ENCODE peak calls at places on chromosomes 5 and 9, in nine cellular contexts. J is neural progenitor cell, S is H1, X is IMR-90, B is GM23248, E is mammary epithelial cell, W is PC-9, M is fibroblast of lung, K is GM23338. V is an unnamed sample.

GRCh38 chr9:136058152-136058483 is 37.0 kb downstream of the NACC2 start:
- DNase-seq in J (no peak), S (no peak), X (no peak), B (no peak), E (no peak), W (no peak), M (no peak), K (no peak), V (no peak)

GRCh38 chr9:73348485-73348884 is 196.8 kb downstream of the ANXA1 start:
- DNase-seq in J (peak; percentile 32), S (no peak), X (no peak), B (peak; percentile 5), E (no peak), W (no peak), M (no peak), K (peak; percentile 43), V (peak; percentile 21)

GRCh38 chr5:150069619-150070276 is 16.6 kb downstream of the CSF1R start:
- DNase-seq in J (no peak), S (no peak), X (no peak), B (no peak), E (no peak), W (no peak), M (no peak), K (peak; percentile 24), V (no peak)

GRCh38 chr9:37290881-37291485 is 131.5 kb upstream of the GRHPR start:
- DNase-seq in J (no peak), S (no peak), X (peak; percentile 88), B (peak; percentile 84), E (peak; percentile 75), W (peak; percentile 57), M (peak; percentile 90), K (no peak), V (no peak)

GRCh38 chr5:69285448-69286116 is 47.0 kb downstream of the CCDC125 start:
- DNase-seq in J (peak; percentile 34), S (no peak), X (no peak), B (no peak), E (no peak), W (no peak), M (no peak), K (peak; percentile 44), V (no peak)

GRCh38 chr9:79763861-79764260 is 192.1 kb downstream of the TLE4 start:
- DNase-seq in J (no peak), S (no peak), X (peak; percentile 17), B (peak; percentile 19), E (no peak), W (no peak), M (peak; percentile 13), K (no peak), V (no peak)

GRCh38 chr5:14342306-14342705 is 199.2 kb downstream of the TRIO start:
- DNase-seq in J (no peak), S (no peak), X (peak; percentile 66), B (peak; percentile 39), E (no peak), W (no peak), M (peak; percentile 31), K (no peak), V (no peak)

GRCh38 chr5:149901511-149901910 is 43.1 kb downstream of the PDE6A start:
- DNase-seq in J (no peak), S (no peak), X (no peak), B (no peak), E (no peak), W (no peak), M (no peak), K (no peak), V (no peak)

GRCh38 chr5:11903121-11903613 is 1.1 kb downstream of the CTNND2 start:
- DNase-seq in J (peak; percentile 62), S (no peak), X (no peak), B (no peak), E (no peak), W (no peak), M (no peak), K (peak; percentile 25), V (no peak)

DNA sequence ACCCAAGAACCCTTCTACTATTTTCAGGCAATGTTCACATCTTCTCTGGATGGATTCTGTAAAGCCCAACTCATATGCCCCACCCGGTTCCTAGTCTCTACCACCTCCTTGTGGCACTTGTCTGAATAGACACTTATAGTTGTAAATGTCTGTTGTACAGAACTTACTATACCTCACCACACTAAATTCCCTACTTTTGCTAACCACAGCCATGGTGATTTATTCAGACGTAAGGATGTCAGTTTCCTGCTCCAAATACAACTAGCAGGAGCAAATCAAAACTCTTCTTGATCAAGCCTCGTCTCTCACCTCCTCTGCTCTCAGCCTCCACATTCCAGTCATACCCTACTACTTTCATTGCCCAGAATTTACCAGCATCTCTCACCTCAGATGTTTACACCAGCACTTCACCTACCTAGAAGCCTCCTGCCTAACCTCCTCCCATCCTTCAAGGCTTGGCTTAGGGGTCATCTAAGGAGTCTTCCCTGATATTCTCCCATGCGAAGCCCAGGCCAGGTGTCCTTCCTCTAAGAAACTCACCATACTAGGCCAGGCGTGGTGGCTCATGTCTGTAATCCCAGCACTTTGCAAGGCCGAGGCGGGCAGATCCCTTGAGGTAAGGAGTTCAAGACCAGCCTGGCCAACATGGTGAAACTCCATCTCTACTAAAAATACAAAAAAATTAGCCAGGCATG is 75.5 kb downstream of the MAPKAP1 start:
- DNase-seq in J (peak; percentile 59), S (no peak), X (peak; percentile 57), B (peak; percentile 78), E (peak; percentile 42), W (no peak), M (peak; percentile 77), K (peak; percentile 77), V (peak; percentile 10)
- H4K20me1 ChIP-seq in J (peaks cover 12% of the 10 kb centered on the region), S (peaks cover 2% of the 10 kb centered on the region), X (peaks cover 69% of the 10 kb centered on the region), B (peaks cover 37% of the 10 kb centered on the region), E (no peaks in the 10 kb centered on the region), W (peaks cover 15% of the 10 kb centered on the region), M (no peaks in the 10 kb centered on the region), K (peaks cover 14% of the 10 kb centered on the region), V (peaks cover 29% of the 10 kb centered on the region)

GRCh38 chr9:33903157-33903780 is 86.3 kb downstream of the UBE2R2 start:
- DNase-seq in J (no peak), S (no peak), X (no peak), B (no peak), E (no peak), W (no peak), M (no peak), K (no peak), V (no peak)
- H4K20me1 ChIP-seq in J (peaks cover 78% of the 10 kb centered on the region), S (peaks cover 2% of the 10 kb centered on the region), X (peaks cover 56% of the 10 kb centered on the region), B (peaks cover 16% of the 10 kb centered on the region), E (no peaks in the 10 kb centered on the region), W (peaks cover 13% of the 10 kb centered on the region), M (no peaks in the 10 kb centered on the region), K (peaks cover 3% of the 10 kb centered on the region), V (peaks cover 35% of the 10 kb centered on the region)

DNA sequence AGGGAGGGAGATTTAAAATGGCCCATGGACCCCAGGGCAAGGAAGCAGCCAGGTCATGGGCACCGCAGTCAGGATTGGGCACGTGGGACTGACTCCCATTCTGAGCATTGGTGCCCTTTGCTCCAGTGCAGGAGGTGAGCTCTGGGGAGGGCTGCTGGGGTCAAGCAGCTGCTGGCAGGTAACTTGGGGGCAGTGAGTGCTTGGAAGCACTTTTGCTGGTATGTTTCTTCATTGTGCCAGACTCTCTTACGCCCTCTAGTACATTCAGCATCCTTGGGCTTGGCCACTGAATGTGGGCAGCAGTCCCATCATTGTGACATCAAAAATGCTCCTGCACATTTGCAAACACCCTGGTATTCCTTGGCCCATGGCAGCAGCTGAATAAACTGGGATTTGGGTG is 32.7 kb downstream of the PRRC2B start:
- DNase-seq in J (no peak), S (no peak), X (no peak), B (no peak), E (no peak), W (no peak), M (no peak), K (no peak), V (no peak)
- H4K20me1 ChIP-seq in J (peaks cover 100% of the 10 kb centered on the region), S (peaks cover 46% of the 10 kb centered on the region), X (peaks cover 88% of the 10 kb centered on the region), B (peaks cover 40% of the 10 kb centered on the region), E (peaks cover 11% of the 10 kb centered on the region), W (peaks cover 99% of the 10 kb centered on the region), M (peaks cover 7% of the 10 kb centered on the region), K (peaks cover 91% of the 10 kb centered on the region), V (peaks cover 85% of the 10 kb centered on the region)

GRCh38 chr5:32600057-32600622 is 14.8 kb downstream of the SUB1 start:
- DNase-seq in J (no peak), S (no peak), X (peak; percentile 86), B (peak; percentile 87), E (peak; percentile 25), W (no peak), M (peak; percentile 89), K (no peak), V (no peak)
- H4K20me1 ChIP-seq in J (peaks cover 26% of the 10 kb centered on the region), S (peaks cover under 1% of the 10 kb centered on the region), X (peaks cover 25% of the 10 kb centered on the region), B (peaks cover 4% of the 10 kb centered on the region), E (no peaks in the 10 kb centered on the region), W (peaks cover 26% of the 10 kb centered on the region), M (no peaks in the 10 kb centered on the region), K (peaks cover 37% of the 10 kb centered on the region), V (peaks cover 51% of the 10 kb centered on the region)

GRCh38 chr5:142688278-142688677 is 2.4 kb upstream of the FGF1 start:
- DNase-seq in J (no peak), S (no peak), X (no peak), B (no peak), E (no peak), W (no peak), M (no peak), K (no peak), V (no peak)

GRCh38 chr5:142689081-142689480 is 3.2 kb upstream of the FGF1 start:
- DNase-seq in J (no peak), S (no peak), X (no peak), B (no peak), E (no peak), W (no peak), M (no peak), K (no peak), V (no peak)

GRCh38 chr5:142686210-142686734 is 382 bp upstream of the FGF1 start:
- DNase-seq in J (peak; percentile 18), S (no peak), X (peak; percentile 40), B (no peak), E (peak; percentile 81), W (no peak), M (no peak), K (peak; percentile 37), V (no peak)

GRCh38 chr5:142685418-142686209 is at the start of gene FGF1:
- DNase-seq in J (no peak), S (no peak), X (no peak), B (no peak), E (peak; percentile 80), W (no peak), M (no peak), K (no peak), V (no peak)

DNA sequence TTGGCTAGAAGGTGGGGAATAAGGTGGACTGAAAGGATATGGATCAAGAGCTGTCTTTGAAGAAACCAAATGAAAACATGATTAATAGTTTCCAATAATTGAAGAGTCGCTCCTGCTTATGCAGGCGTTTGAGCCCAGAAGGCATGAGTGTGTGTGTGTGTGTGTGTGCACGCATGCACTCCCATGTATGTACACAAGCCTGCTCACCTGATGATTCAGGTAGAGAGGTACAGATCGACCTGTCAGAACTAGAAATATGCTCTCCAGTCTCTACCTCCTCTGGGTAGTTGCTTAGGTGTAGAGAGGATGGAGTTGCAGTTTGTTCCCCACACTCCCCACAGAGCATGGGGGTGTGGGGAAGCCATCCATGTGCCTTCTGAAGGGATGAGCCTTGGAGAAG is 1.1 kb upstream of the FGF1 start:
- DNase-seq in J (no peak), S (no peak), X (no peak), B (no peak), E (peak; percentile 47), W (no peak), M (no peak), K (no peak), V (no peak)
- H4K20me1 ChIP-seq in J (no peaks in the 10 kb centered on the region), S (no peaks in the 10 kb centered on the region), X (no peaks in the 10 kb centered on the region), B (no peaks in the 10 kb centered on the region), E (no peaks in the 10 kb centered on the region), W (no peaks in the 10 kb centered on the region), M (no peaks in the 10 kb centered on the region), K (no peaks in the 10 kb centered on the region), V (no peaks in the 10 kb centered on the region)

V was measured in DND-41.